ENCODE peak calls at places on chromosomes 7 and 10, in eight cellular contexts. Q, N, W, X, C, O, V and A are unnamed samples.
A peak's percentile ranks its signal among the peaks of the same experiment; 100 is the strongest.

GRCh38 chr7:39353615-39354376 is 212.4 kb upstream of the YAE1 start:
- DNase-seq in Q (peak; percentile 11), N (peak; percentile 70), W (peak; percentile 43), X (no peak), C (no peak), O (peak; percentile 62), V (peak; percentile 10), A (peak; percentile 76)

GRCh38 chr10:104123397-104123796 is 1.4 kb downstream of the SFR1 start:
- DNase-seq in Q (no peak), N (peak; percentile 4), W (no peak), X (no peak), C (peak; percentile 38), O (no peak), V (no peak), A (no peak)

GRCh38 chr10:72954596-72955569 is at the start of gene PLA2G12B:
- DNase-seq in Q (peak; percentile 27), N (peak; percentile 38), W (no peak), X (no peak), C (no peak), O (no peak), V (peak; percentile 58), A (no peak)

GRCh38 chr7:103871473-103871872 is 118.0 kb downstream of the RELN start:
- DNase-seq in Q (no peak), N (no peak), W (no peak), X (no peak), C (no peak), O (no peak), V (no peak), A (no peak)

GRCh38 chr10:47058961-47059391 is 147.7 kb downstream of the PTPN20 start:
- DNase-seq in Q (no peak), N (no peak), W (no peak), X (no peak), C (no peak), O (peak; percentile 8), V (no peak), A (peak; percentile 42)

GRCh38 chr7:82616059-82616723 is 172.6 kb upstream of the CACNA2D1 start:
- DNase-seq in Q (no peak), N (no peak), W (no peak), X (no peak), C (no peak), O (no peak), V (no peak), A (no peak)

GRCh38 chr10:122051609-122052385 is 62.8 kb downstream of the TACC2 start:
- DNase-seq in Q (peak; percentile 18), N (no peak), W (no peak), X (peak; percentile 65), C (peak; percentile 64), O (peak; percentile 77), V (peak; percentile 75), A (peak; percentile 80)

GRCh38 chr10:122678266-122678665 is 21.4 kb downstream of the C10orf120 start:
- DNase-seq in Q (no peak), N (no peak), W (no peak), X (no peak), C (no peak), O (no peak), V (no peak), A (no peak)

GRCh38 chr7:130141161-130141857 is 63.9 kb downstream of the TMEM209 start:
- DNase-seq in Q (peak; percentile 85), N (peak; percentile 95), W (peak; percentile 87), X (peak; percentile 64), C (no peak), O (peak; percentile 70), V (peak; percentile 81), A (peak; percentile 80)

GRCh38 chr7:94509264-94509878 is at the start of gene CASD1:
- DNase-seq in Q (peak; percentile 65), N (no peak), W (peak; percentile 73), X (peak; percentile 17), C (peak; percentile 60), O (peak; percentile 55), V (peak; percentile 80), A (peak; percentile 74)

GRCh38 chr10:43945908-43946307 is 297.2 kb upstream of the ZNF32 start:
- DNase-seq in Q (no peak), N (no peak), W (no peak), X (peak; percentile 2), C (no peak), O (peak; percentile 14), V (no peak), A (no peak)

GRCh38 chr10:121734517-121735137 is 136.4 kb upstream of the FGFR2 start:
- DNase-seq in Q (peak; percentile 27), N (peak; percentile 70), W (no peak), X (no peak), C (peak; percentile 44), O (no peak), V (no peak), A (no peak)

GRCh38 chr7:91228327-91228726 is 35.9 kb upstream of the FZD1 start:
- DNase-seq in Q (no peak), N (no peak), W (no peak), X (no peak), C (no peak), O (no peak), V (no peak), A (no peak)

GRCh38 chr10:80173441-80173840 is 31.9 kb downstream of the ANXA11 start:
- DNase-seq in Q (no peak), N (no peak), W (no peak), X (no peak), C (no peak), O (no peak), V (no peak), A (peak; percentile 63)

GRCh38 chr10:102960158-102960557 is 42.1 kb downstream of the CNNM2 start:
- DNase-seq in Q (no peak), N (no peak), W (no peak), X (no peak), C (no peak), O (no peak), V (no peak), A (no peak)

GRCh38 chr10:6239213-6239991 is 36.7 kb downstream of the PFKFB3 start:
- DNase-seq in Q (peak; percentile 90), N (peak; percentile 88), W (no peak), X (no peak), C (peak; percentile 98), O (peak; percentile 42), V (peak; percentile 42), A (peak; percentile 88)

GRCh38 chr7:100010901-100011300 is 4.5 kb upstream of the ZKSCAN1 start:
- DNase-seq in Q (no peak), N (no peak), W (no peak), X (no peak), C (no peak), O (no peak), V (no peak), A (no peak)

GRCh38 chr10:45612741-45613140 is 59.8 kb downstream of the ZFAND4 start:
- DNase-seq in Q (no peak), N (no peak), W (no peak), X (no peak), C (no peak), O (no peak), V (no peak), A (no peak)

GRCh38 chr7:151089893-151090730 is 3.8 kb downstream of the AGAP3 start:
- DNase-seq in Q (no peak), N (no peak), W (peak; percentile 37), X (no peak), C (no peak), O (no peak), V (no peak), A (no peak)

GRCh38 chr7:151087247-151088018 is 1.2 kb downstream of the AGAP3 start:
- DNase-seq in Q (peak; percentile 79), N (peak; percentile 90), W (peak; percentile 81), X (peak; percentile 26), C (no peak), O (peak; percentile 64), V (peak; percentile 74), A (peak; percentile 84)

GRCh38 chr7:151088019-151088855 is 2.0 kb downstream of the AGAP3 start:
- DNase-seq in Q (peak; percentile 58), N (no peak), W (peak; percentile 43), X (no peak), C (no peak), O (no peak), V (no peak), A (no peak)

GRCh38 chr7:151091003-151091402 is 4.7 kb downstream of the AGAP3 start:
- DNase-seq in Q (no peak), N (no peak), W (peak; percentile 23), X (no peak), C (no peak), O (no peak), V (no peak), A (no peak)

GRCh38 chr7:151088856-151089699 is 2.8 kb downstream of the AGAP3 start:
- DNase-seq in Q (no peak), N (no peak), W (peak; percentile 76), X (peak; percentile 70), C (no peak), O (peak; percentile 62), V (peak; percentile 62), A (peak; percentile 93)
- H3K4me3 ChIP-seq in Q (no peak overlapping the region), N (peak overlapping the region; percentile 100), W (peak overlapping the region; percentile 70), X (no peak overlapping the region), C (no peak overlapping the region), O (peak overlapping the region; percentile 90), V (no peak overlapping the region), A (peak overlapping the region; percentile 1)

DNA sequence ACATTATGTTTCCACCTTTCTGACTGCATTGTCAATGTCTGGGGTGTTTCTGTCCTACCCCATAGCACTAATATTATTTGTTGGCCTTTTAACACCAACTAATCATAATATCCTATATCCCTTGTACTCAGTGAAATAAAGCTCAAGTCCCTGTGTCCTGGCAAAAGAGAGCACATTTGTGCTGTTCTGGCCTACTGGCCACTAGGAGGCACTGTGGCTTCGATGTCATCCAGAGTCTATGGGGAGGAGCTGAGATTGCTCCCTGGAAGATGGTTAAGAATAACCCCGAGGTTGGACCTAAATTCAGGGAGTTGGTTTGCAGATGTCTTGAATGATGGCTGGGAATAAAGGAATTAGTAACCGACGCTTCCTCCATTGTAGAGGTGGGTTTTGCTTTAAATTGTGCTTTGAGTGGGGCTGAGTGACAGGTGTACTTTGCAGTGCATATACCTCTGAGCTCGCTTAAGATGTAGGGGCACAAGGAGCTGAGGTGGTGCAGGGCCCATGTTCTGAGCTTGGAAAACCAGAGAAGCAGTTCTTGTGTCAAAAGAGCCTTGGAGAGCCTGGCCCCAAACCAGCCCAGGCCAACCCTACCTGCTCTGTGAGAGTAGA is 191.2 kb upstream of the PRSS1 start:
- DNase-seq in Q (peak; percentile 74), N (peak; percentile 51), W (no peak), X (no peak), C (peak; percentile 35), O (no peak), V (peak; percentile 50), A (no peak)
- TF ChIP-seq EP300 in Q (no peak), N (no peak), W (no peak), X (no peak), C (no peak), O (no peak), V (no peak), A (no peak)

DNA sequence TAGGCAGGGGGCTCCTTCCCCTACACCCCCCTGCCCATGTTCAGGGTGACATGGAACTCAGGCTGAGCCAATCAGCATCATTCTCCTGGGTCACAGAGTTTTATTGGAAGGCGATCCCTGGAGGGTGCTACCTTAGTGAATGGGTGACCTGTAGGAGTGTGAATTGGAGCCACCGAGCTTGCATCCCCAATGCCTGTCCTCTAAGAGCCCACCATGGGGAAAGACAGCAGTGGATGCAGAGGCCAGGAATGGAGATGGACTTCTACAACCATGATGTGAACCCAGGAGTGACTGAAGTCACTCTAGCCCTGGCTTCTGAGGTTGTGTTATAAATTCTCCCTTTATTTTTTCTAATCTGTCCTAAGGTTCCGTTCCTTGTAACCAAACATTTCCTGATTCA is 89.4 kb downstream of the CCDC71L start:
- DNase-seq in Q (no peak), N (no peak), W (no peak), X (no peak), C (no peak), O (no peak), V (no peak), A (no peak)
- H3K4me3 ChIP-seq in Q (no peak overlapping the region), N (no peak overlapping the region), W (no peak overlapping the region), X (no peak overlapping the region), C (no peak overlapping the region), O (no peak overlapping the region), V (no peak overlapping the region), A (no peak overlapping the region)

GRCh38 chr7:71173955-71174354 is 42.0 kb downstream of the GALNT17 start:
- DNase-seq in Q (peak; percentile 4), N (no peak), W (peak; percentile 36), X (peak; percentile 7), C (no peak), O (no peak), V (no peak), A (no peak)
- TF ChIP-seq EP300 in Q (no peak), N (no peak), W (no peak), X (no peak), C (no peak), O (no peak), V (no peak), A (no peak)